ENCODE peak calls at places on chromosome 7, in ten cellular contexts. Y is endothelial cell, M is GM18507, S is colonic mucosa, R is mesenteric fat pad, L is GM19239, B is AG08395, X is cardiac muscle cell, D is NCI-H1436, Z is ureter. F is an unnamed sample.

GRCh38 chr7:39603931-39604330 is 19.4 kb upstream of the RALA start:
- DNase-seq in Y (no peak), M (no peak), S (no peak), R (no peak), L (no peak), B (no peak), X (no peak), D (no peak), Z (no peak), F (no peak)

GRCh38 chr7:33959676-33960075 is 54.3 kb downstream of the BMPER start:
- DNase-seq in Y (no peak), M (no peak), S (no peak), R (no peak), L (no peak), B (no peak), X (no peak), D (no peak), Z (no peak), F (no peak)

GRCh38 chr7:66739477-66739876 is 1.1 kb upstream of the RABGEF1 start:
- DNase-seq in Y (no peak), M (no peak), S (no peak), R (no peak), L (no peak), B (no peak), X (peak; percentile 12), D (no peak), Z (no peak), F (no peak)

GRCh38 chr7:55970561-55970960 is 6.2 kb downstream of the NIPSNAP2 start:
- DNase-seq in Y (no peak), M (no peak), S (no peak), R (no peak), L (no peak), B (no peak), X (no peak), D (no peak), Z (no peak), F (no peak)

GRCh38 chr7:2172311-2173183 is 60.2 kb downstream of the MAD1L1 start:
- DNase-seq in Y (no peak), M (no peak), S (peak; percentile 48), R (peak; percentile 73), L (no peak), B (peak; percentile 47), X (peak; percentile 96), D (peak; percentile 71), Z (peak; percentile 66), F (no peak)

GRCh38 chr7:66790219-66790618 is 49.7 kb downstream of the RABGEF1 start:
- DNase-seq in Y (no peak), M (no peak), S (no peak), R (no peak), L (no peak), B (no peak), X (peak; percentile 16), D (no peak), Z (no peak), F (no peak)

GRCh38 chr7:87599336-87599735 is 1.3 kb downstream of the ABCB1 start:
- DNase-seq in Y (no peak), M (peak; percentile 38), S (peak; percentile 32), R (no peak), L (peak; percentile 48), B (no peak), X (no peak), D (no peak), Z (no peak), F (peak; percentile 11)

GRCh38 chr7:82723411-82723810 is 279.8 kb upstream of the CACNA2D1 start:
- DNase-seq in Y (no peak), M (no peak), S (no peak), R (no peak), L (no peak), B (no peak), X (peak; percentile 13), D (no peak), Z (no peak), F (no peak)

GRCh38 chr7:20385121-20385520 is 54.4 kb downstream of the ITGB8 start:
- DNase-seq in Y (no peak), M (no peak), S (no peak), R (no peak), L (no peak), B (peak; percentile 13), X (peak; percentile 51), D (no peak), Z (no peak), F (no peak)

GRCh38 chr7:115352375-115352774 is 430.5 kb downstream of the MDFIC start:
- DNase-seq in Y (no peak), M (no peak), S (no peak), R (no peak), L (no peak), B (peak; percentile 64), X (peak; percentile 55), D (no peak), Z (no peak), F (no peak)

GRCh38 chr7:141246426-141246825 is 172.6 kb downstream of the TMEM178B start:
- DNase-seq in Y (no peak), M (no peak), S (no peak), R (no peak), L (no peak), B (no peak), X (no peak), D (no peak), Z (no peak), F (no peak)

GRCh38 chr7:113464096-113464855 is 345.9 kb upstream of the SMIM30 start:
- DNase-seq in Y (no peak), M (no peak), S (no peak), R (no peak), L (no peak), B (no peak), X (no peak), D (no peak), Z (no peak), F (no peak)

GRCh38 chr7:351256-351655 is 61.3 kb downstream of the FOXL3 start:
- DNase-seq in Y (no peak), M (no peak), S (no peak), R (no peak), L (no peak), B (no peak), X (no peak), D (no peak), Z (no peak), F (peak; percentile 49)

GRCh38 chr7:155815332-155816191 is 3.3 kb upstream of the SHH start:
- DNase-seq in Y (peak; percentile 85), M (peak; percentile 68), S (peak; percentile 82), R (no peak), L (peak; percentile 88), B (peak; percentile 50), X (peak; percentile 50), D (no peak), Z (peak; percentile 77), F (peak; percentile 28)

GRCh38 chr7:47580811-47581331 is 1.0 kb downstream of the TNS3 start:
- DNase-seq in Y (no peak), M (no peak), S (no peak), R (no peak), L (no peak), B (no peak), X (no peak), D (no peak), Z (no peak), F (no peak)

GRCh38 chr7:110786576-110786975 is 304.4 kb upstream of the LRRN3 start:
- DNase-seq in Y (no peak), M (no peak), S (no peak), R (no peak), L (no peak), B (no peak), X (no peak), D (peak; percentile 34), Z (no peak), F (no peak)

GRCh38 chr7:155107126-155107525 is 37.0 kb downstream of the HTR5A start:
- DNase-seq in Y (no peak), M (no peak), S (no peak), R (no peak), L (no peak), B (no peak), X (no peak), D (no peak), Z (no peak), F (no peak)

GRCh38 chr7:5491251-5492044 is 67.8 kb upstream of the TNRC18 start:
- DNase-seq in Y (no peak), M (no peak), S (no peak), R (no peak), L (no peak), B (no peak), X (peak; percentile 25), D (no peak), Z (no peak), F (no peak)

GRCh38 chr7:140659727-140660396 is 12.9 kb upstream of the ADCK2 start:
- DNase-seq in Y (no peak), M (no peak), S (no peak), R (no peak), L (no peak), B (no peak), X (no peak), D (no peak), Z (no peak), F (no peak)

GRCh38 chr7:133361806-133362205 is 108.9 kb downstream of the EXOC4 start:
- DNase-seq in Y (no peak), M (no peak), S (no peak), R (no peak), L (no peak), B (no peak), X (no peak), D (no peak), Z (no peak), F (no peak)

GRCh38 chr7:104967088-104967487 is 46.9 kb upstream of the KMT2E start:
- DNase-seq in Y (no peak), M (no peak), S (no peak), R (no peak), L (no peak), B (no peak), X (peak; percentile 48), D (no peak), Z (no peak), F (no peak)

GRCh38 chr7:130274983-130275649 is 8.5 kb downstream of the CPA2 start:
- DNase-seq in Y (no peak), M (no peak), S (no peak), R (no peak), L (no peak), B (no peak), X (no peak), D (peak; percentile 82), Z (no peak), F (no peak)

GRCh38 chr7:96481831-96482230 is 159.9 kb upstream of the SLC25A13 start:
- DNase-seq in Y (no peak), M (no peak), S (no peak), R (no peak), L (no peak), B (no peak), X (no peak), D (no peak), Z (no peak), F (no peak)

GRCh38 chr7:110604206-110604605 is 486.7 kb upstream of the LRRN3 start:
- DNase-seq in Y (no peak), M (no peak), S (no peak), R (no peak), L (no peak), B (no peak), X (no peak), D (no peak), Z (no peak), F (no peak)

GRCh38 chr7:4769753-4770152 is 5.7 kb upstream of the AP5Z1 start:
- DNase-seq in Y (no peak), M (no peak), S (no peak), R (no peak), L (no peak), B (no peak), X (peak; percentile 60), D (no peak), Z (no peak), F (no peak)

GRCh38 chr7:30074422-30075030 is 46.3 kb downstream of the PLEKHA8 start:
- DNase-seq in Y (no peak), M (no peak), S (no peak), R (no peak), L (no peak), B (peak; percentile 21), X (peak; percentile 65), D (peak; percentile 7), Z (no peak), F (no peak)

GRCh38 chr7:13990319-13990983 is 985 bp upstream of the ETV1 start:
- DNase-seq in Y (peak; percentile 61), M (no peak), S (peak; percentile 56), R (no peak), L (no peak), B (peak; percentile 13), X (peak; percentile 66), D (peak; percentile 78), Z (no peak), F (no peak)

GRCh38 chr7:88291401-88292173 is 15.1 kb downstream of the STEAP4 start:
- DNase-seq in Y (no peak), M (no peak), S (no peak), R (no peak), L (no peak), B (no peak), X (peak; percentile 35), D (no peak), Z (no peak), F (no peak)

F was measured in T-helper 9 cell.